ENCODE peak calls at places on chromosomes 6 and 20, in eight cellular contexts. A is NCI-H524 treated with DMSO at 0.1 percent for 48 hours; Y is fibroblast of mammary gland; B is NCI-H774; M is endothelial cell; S is stimulated activated CD8-positive, alpha-beta memory T cell treated with anti-CD3 and anti-CD28 coated beads, Interleukin-12 subunit alpha, Interleukin-12 subunit beta, amount 100 ng/mL, for 4 hours; U is nephron progenitor cell; O is T-cell. N is an unnamed sample.

GRCh38 chr20:63574156-63574828 is at the start of gene HELZ2:
- DNase-seq in U (peak), A (no peak), Y (peak), S (peak), M (peak), B (peak), O (peak), N (peak)

GRCh38 chr6:20693466-20694063 is 159.3 kb downstream of the CDKAL1 start:
- DNase-seq in Y (peak), B (no peak), O (no peak), U (no peak), A (no peak), S (no peak), M (no peak), N (no peak)

GRCh38 chr6:56552212-56553130 is 90.2 kb downstream of the DST start:
- DNase-seq in S (no peak), M (no peak), Y (peak), A (no peak), U (no peak), O (no peak), B (no peak), N (no peak)

GRCh38 chr20:10832146-10832545 is 158.3 kb upstream of the JAG1 start:
- DNase-seq in B (no peak), M (no peak), U (no peak), A (no peak), O (no peak), S (no peak), Y (no peak), N (no peak)

GRCh38 chr6:158770948-158771347 is 48.2 kb downstream of the EZR start:
- DNase-seq in B (no peak), A (no peak), S (no peak), U (no peak), Y (no peak), M (no peak), O (no peak), N (no peak)

GRCh38 chr20:58695084-58695722 is 2.6 kb downstream of the NPEPL1 start:
- DNase-seq in U (no peak), O (no peak), A (no peak), S (no peak), M (no peak), Y (no peak), B (no peak), N (no peak)

GRCh38 chr6:89834884-89835792 is 5.5 kb downstream of the CASP8AP2 start:
- DNase-seq in U (no peak), M (no peak), B (no peak), Y (peak), S (no peak), O (no peak), A (no peak), N (no peak)

GRCh38 chr6:15504581-15505350 is 158.1 kb downstream of the DTNBP1 start:
- DNase-seq in M (no peak), A (no peak), Y (peak), O (no peak), U (peak), B (peak), S (no peak), N (peak)

GRCh38 chr20:23269954-23270353 is 80.6 kb upstream of the NXT1 start:
- DNase-seq in A (no peak), S (no peak), M (peak), Y (no peak), U (no peak), O (no peak), B (no peak), N (no peak)

GRCh38 chr6:13604546-13605416 is 10.4 kb upstream of the NOL7 start:
- DNase-seq in B (no peak), S (no peak), A (no peak), U (no peak), O (no peak), Y (no peak), M (no peak), N (no peak)

GRCh38 chr20:4193053-4193452 is 177.7 kb upstream of the RNF24 start:
- DNase-seq in S (no peak), M (no peak), Y (no peak), B (no peak), O (no peak), A (no peak), U (no peak), N (no peak)

GRCh38 chr6:161890133-161890833 is 616.4 kb upstream of the AGPAT4 start:
- DNase-seq in S (no peak), M (no peak), Y (peak), B (no peak), A (no peak), U (no peak), O (no peak), N (peak)

GRCh38 chr6:151690303-151690702 is 117.2 kb upstream of the ESR1 start:
- DNase-seq in O (no peak), A (no peak), S (no peak), B (no peak), Y (peak), M (no peak), U (no peak), N (no peak)

GRCh38 chr20:38766071-38766470 is 17.8 kb downstream of the ACTR5 start:
- DNase-seq in Y (no peak), A (no peak), S (no peak), B (no peak), M (no peak), O (no peak), U (no peak), N (no peak)

GRCh38 chr6:90729057-90729456 is 142.2 kb upstream of the MAP3K7 start:
- DNase-seq in M (no peak), U (no peak), Y (no peak), A (no peak), S (no peak), B (no peak), O (no peak), N (no peak)

GRCh38 chr6:131023834-131024504 is 39.1 kb downstream of the EPB41L2 start:
- DNase-seq in S (no peak), U (no peak), Y (peak), M (no peak), B (no peak), A (no peak), O (no peak), N (no peak)

GRCh38 chr6:149094934-149095341 is 222.6 kb upstream of the TAB2 start:
- DNase-seq in A (no peak), O (no peak), B (no peak), U (no peak), S (no peak), Y (peak), M (no peak), N (no peak)

GRCh38 chr20:61120595-61121515 is 131.2 kb upstream of the CDH4 start:
- DNase-seq in A (peak), M (peak), B (peak), O (peak), U (peak), Y (peak), S (no peak), N (no peak)

GRCh38 chr6:127516676-127517273 is 2.4 kb downstream of the MTCL3 start:
- DNase-seq in S (no peak), B (peak), U (peak), Y (peak), M (peak), O (peak), A (peak), N (peak)

GRCh38 chr6:43020847-43021246 is 576 bp upstream of the RRP36 start:
- DNase-seq in O (no peak), M (no peak), S (no peak), A (no peak), B (no peak), U (peak), Y (no peak), N (peak)

GRCh38 chr20:38345643-38346042 is 639 bp upstream of the LBP start:
- DNase-seq in B (no peak), M (no peak), A (no peak), S (no peak), U (no peak), O (no peak), Y (no peak), N (no peak)

GRCh38 chr6:118100763-118101162 is 193.7 kb downstream of the SLC35F1 start:
- DNase-seq in B (no peak), S (no peak), U (no peak), A (no peak), M (no peak), Y (no peak), O (no peak), N (peak)

GRCh38 chr6:89243331-89243629 is 26.1 kb upstream of the GABRR1 start:
- DNase-seq in U (no peak), B (no peak), A (no peak), O (no peak), S (no peak), M (no peak), Y (peak), N (no peak)

GRCh38 chr20:25319241-25320034 is 71.2 kb downstream of the ABHD12 start:
- DNase-seq in A (no peak), S (no peak), M (no peak), U (no peak), O (no peak), Y (no peak), B (peak), N (peak)

GRCh38 chr20:53957421-53958172 is 112.8 kb downstream of the BCAS1 start:
- DNase-seq in S (no peak), M (no peak), U (no peak), O (no peak), A (no peak), B (no peak), Y (peak), N (no peak)

GRCh38 chr6:113805167-113805835 is 51.8 kb upstream of the MARCKS start:
- DNase-seq in U (no peak), M (no peak), Y (no peak), A (no peak), S (no peak), O (no peak), B (peak), N (no peak)

GRCh38 chr20:3887870-3888614 is 1.1 kb upstream of the PANK2 start:
- DNase-seq in O (no peak), B (peak), U (no peak), A (no peak), Y (peak), S (no peak), M (no peak), N (no peak)

GRCh38 chr6:137652961-137653697 is 158.9 kb upstream of the OLIG3 start:
- DNase-seq in U (no peak), M (no peak), S (no peak), A (no peak), B (no peak), Y (no peak), O (no peak), N (peak)

GRCh38 chr6:87436435-87436834 is 28.7 kb downstream of the CFAP206 start:
- DNase-seq in O (peak), M (peak), Y (peak), U (peak), A (no peak), B (no peak), S (no peak), N (peak)